ENCODE peak calls at places on chromosomes 13 and 19, in five cellular contexts. P is neuronal stem cell, E is H9, U is H1, V is trophoblast cell. H is an unnamed sample.

GRCh38 chr13:38914070-38914469 is 76.6 kb downstream of the STOML3 start:
- DNase-seq in P (no peak), E (no peak), U (no peak), V (no peak), H (no peak)

GRCh38 chr19:3556978-3557460 is 367 bp downstream of the MFSD12 start:
- DNase-seq in P (no peak), E (peak; percentile 33), U (no peak), V (peak; percentile 60), H (peak; percentile 68)

GRCh38 chr19:13574933-13575332 is 68.7 kb upstream of the CACNA1A start:
- DNase-seq in P (no peak), E (peak; percentile 45), U (no peak), V (no peak), H (no peak)

GRCh38 chr13:32837973-32838940 is 178.0 kb upstream of the KL start:
- DNase-seq in P (no peak), E (no peak), U (no peak), V (no peak), H (no peak)

GRCh38 chr19:47445937-47446402 is 25.7 kb downstream of the SLC8A2 start:
- DNase-seq in P (no peak), E (peak; percentile 75), U (no peak), V (no peak), H (peak; percentile 44)

GRCh38 chr13:30373727-30374126 is 48.6 kb upstream of the UBE2L5 start:
- DNase-seq in P (no peak), E (no peak), U (no peak), V (no peak), H (no peak)

GRCh38 chr13:74316531-74316930 is 182.3 kb upstream of the KLF12 start:
- DNase-seq in P (no peak), E (no peak), U (no peak), V (no peak), H (peak; percentile 11)

GRCh38 chr19:12789098-12789903 is 2.0 kb upstream of the JUNB start:
- DNase-seq in P (no peak), E (no peak), U (no peak), V (no peak), H (peak; percentile 67)

GRCh38 chr19:8526345-8527062 is 12.5 kb upstream of the ZNF414 start:
- DNase-seq in P (peak; percentile 92), E (peak; percentile 94), U (peak; percentile 54), V (peak; percentile 89), H (peak; percentile 95)

GRCh38 chr13:59700281-59700680 is 463.4 kb downstream of the DIAPH3 start:
- DNase-seq in P (no peak), E (no peak), U (no peak), V (no peak), H (no peak)

GRCh38 chr19:1183543-1184172 is 9.6 kb upstream of the SBNO2 start:
- DNase-seq in P (no peak), E (peak; percentile 70), U (no peak), V (peak; percentile 99), H (peak; percentile 74)

GRCh38 chr19:10120538-10121198 is 969 bp upstream of the EIF3G start:
- DNase-seq in P (no peak), E (no peak), U (no peak), V (peak; percentile 57), H (peak; percentile 77)

DNA sequence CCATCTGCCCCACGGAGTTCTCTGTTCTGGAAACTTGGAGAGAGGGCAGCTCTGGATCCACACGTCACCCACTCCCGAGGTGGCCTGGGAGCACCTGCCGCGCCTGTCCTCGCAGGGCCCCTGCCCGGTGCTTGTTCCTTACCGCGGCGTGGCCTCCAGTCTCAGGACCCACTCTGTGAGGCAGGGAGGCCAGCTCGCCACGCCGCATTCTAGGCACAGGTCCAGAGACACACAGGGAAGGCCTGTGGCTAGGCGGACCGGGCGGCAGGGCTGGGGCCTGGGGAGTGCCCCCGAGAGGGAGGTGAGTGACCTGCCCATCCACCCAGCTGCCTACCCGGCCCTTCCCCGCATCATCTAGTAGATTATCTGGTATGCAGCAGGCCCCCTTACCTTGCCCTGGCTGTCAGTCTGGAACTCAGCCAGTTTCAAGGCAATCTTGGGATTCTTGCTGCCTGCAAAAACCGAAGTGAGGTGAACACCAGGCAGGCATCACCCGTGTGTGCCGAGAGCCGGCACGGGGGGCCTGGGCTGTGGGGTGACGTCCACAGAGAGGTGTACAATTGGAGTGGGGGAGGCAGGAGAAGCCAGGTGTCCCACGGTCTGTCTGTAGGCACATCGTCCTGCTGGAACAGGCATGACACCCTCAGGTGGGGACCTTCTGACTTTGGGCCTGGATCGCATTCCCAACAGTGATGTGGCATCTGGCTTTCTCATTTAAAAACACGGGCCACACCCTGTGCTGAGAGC is 23.6 kb downstream of the DPP9 start:
- DNase-seq in P (no peak), E (no peak), U (no peak), V (no peak), H (no peak)
- H3K4me2 ChIP-seq in P (no peak overlapping the region), E (no peak overlapping the region), U (no peak overlapping the region), V (no peak overlapping the region), H (no peak overlapping the region)

GRCh38 chr13:77333521-77334083 is 6.7 kb upstream of the MYCBP2 start:
- DNase-seq in P (no peak), E (no peak), U (no peak), V (no peak), H (no peak)

GRCh38 chr13:77330009-77330471 is 3.1 kb upstream of the MYCBP2 start:
- DNase-seq in P (no peak), E (no peak), U (no peak), V (no peak), H (no peak)

GRCh38 chr13:77328819-77329132 is 1.9 kb upstream of the MYCBP2 start:
- DNase-seq in P (no peak), E (no peak), U (no peak), V (no peak), H (no peak)

GRCh38 chr13:77329133-77330008 is 2.5 kb upstream of the MYCBP2 start:
- DNase-seq in P (peak; percentile 91), E (peak; percentile 80), U (peak; percentile 46), V (peak; percentile 96), H (peak; percentile 98)

DNA sequence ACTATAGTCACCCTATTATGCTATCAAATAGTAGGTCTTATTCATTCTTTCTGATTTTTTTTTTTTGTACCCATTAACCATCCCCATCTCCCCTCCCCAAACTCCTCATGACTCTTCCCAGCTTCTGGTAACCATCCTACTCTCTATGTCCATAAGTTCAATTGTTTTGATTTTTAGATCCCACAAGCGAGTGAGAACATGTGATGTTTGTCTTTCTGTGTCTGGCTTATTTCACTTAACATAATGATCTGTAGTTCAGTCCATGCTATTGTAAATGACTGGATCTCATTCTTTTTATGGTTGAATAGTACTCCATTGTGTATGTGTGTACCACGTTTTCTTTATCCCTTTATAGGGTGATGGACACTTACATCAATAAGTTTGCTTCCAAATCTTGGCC is 4.5 kb upstream of the MYCBP2 start:
- DNase-seq in P (no peak), E (no peak), U (no peak), V (no peak), H (no peak)
- H2BK12ac ChIP-seq in P (no peak overlapping the region), E (no peak overlapping the region), U (no peak overlapping the region), V (no peak overlapping the region), H (no peak overlapping the region)

GRCh38 chr13:112992931-112993700 is 24.1 kb downstream of the MCF2L start:
- DNase-seq in P (no peak), E (no peak), U (no peak), V (no peak), H (no peak)

GRCh38 chr13:112994084-112994780 is 25.2 kb downstream of the MCF2L start:
- DNase-seq in P (no peak), E (no peak), U (no peak), V (peak; percentile 40), H (no peak)

GRCh38 chr13:112987625-112988024 is 18.6 kb downstream of the MCF2L start:
- DNase-seq in P (no peak), E (no peak), U (no peak), V (no peak), H (no peak)

GRCh38 chr13:112991611-112992010 is 22.6 kb downstream of the MCF2L start:
- DNase-seq in P (no peak), E (no peak), U (no peak), V (no peak), H (no peak)

DNA sequence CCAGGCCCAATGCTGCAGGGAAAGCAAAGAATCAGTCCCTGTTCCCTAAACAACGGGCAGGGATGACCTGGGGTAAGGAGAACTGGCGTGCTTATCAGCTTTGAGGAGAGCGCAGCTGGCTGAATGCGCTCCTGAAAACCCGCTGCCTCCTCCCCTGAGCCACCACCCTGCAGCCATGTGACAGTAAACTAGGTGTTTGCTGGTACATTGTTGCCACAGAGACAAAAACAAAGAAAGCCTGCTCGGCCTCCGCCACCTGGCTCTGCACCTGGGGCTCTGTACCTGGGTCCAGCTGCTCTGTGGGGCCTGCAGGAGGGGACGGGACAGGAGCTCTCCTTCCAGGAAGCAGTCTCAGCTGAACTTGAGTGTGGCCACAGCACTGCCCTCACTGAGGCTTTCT is 21.8 kb downstream of the MCF2L start:
- DNase-seq in P (no peak), E (peak; percentile 79), U (no peak), V (peak; percentile 96), H (no peak)
- H3K4me2 ChIP-seq in P (no peak overlapping the region), E (no peak overlapping the region), U (no peak overlapping the region), V (no peak overlapping the region), H (no peak overlapping the region)

GRCh38 chr13:66114127-66114526 is 1116.0 kb downstream of the PCDH9 start:
- DNase-seq in P (no peak), E (no peak), U (no peak), V (no peak), H (no peak)
- H2BK12ac ChIP-seq in P (no peak overlapping the region), E (no peak overlapping the region), U (no peak overlapping the region), V (no peak overlapping the region), H (no peak overlapping the region)

DNA sequence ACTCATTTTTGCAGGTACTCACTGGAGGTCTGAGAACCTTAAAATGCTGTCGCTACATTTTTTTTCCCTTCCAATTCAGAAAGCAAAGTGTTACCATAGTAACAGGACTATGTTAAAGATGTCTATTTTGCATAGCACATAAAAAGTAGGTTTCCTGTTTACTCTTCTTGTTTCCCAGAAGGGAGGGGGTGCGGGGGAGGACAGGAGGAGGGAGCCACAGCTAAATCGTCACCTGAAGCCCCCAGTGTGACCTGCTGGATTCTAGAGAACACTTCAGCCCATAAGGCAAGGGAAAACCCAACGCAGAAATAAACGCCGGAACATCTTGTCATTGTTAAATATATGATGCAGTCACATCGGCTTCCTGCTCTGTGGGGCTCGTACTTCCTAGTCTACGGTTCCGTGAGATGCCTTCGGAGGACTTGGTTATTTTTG is 44.6 kb downstream of the EFNB2 start:
- DNase-seq in P (no peak), E (no peak), U (no peak), V (no peak), H (no peak)
- H3K4me2 ChIP-seq in P (no peak overlapping the region), E (no peak overlapping the region), U (no peak overlapping the region), V (no peak overlapping the region), H (no peak overlapping the region)

GRCh38 chr13:44452418-44452817 is 78.8 kb downstream of the SERP2 start:
- DNase-seq in P (no peak), E (no peak), U (no peak), V (no peak), H (no peak)
- H2BK12ac ChIP-seq in P (no peak overlapping the region), E (no peak overlapping the region), U (no peak overlapping the region), V (no peak overlapping the region), H (no peak overlapping the region)

DNA sequence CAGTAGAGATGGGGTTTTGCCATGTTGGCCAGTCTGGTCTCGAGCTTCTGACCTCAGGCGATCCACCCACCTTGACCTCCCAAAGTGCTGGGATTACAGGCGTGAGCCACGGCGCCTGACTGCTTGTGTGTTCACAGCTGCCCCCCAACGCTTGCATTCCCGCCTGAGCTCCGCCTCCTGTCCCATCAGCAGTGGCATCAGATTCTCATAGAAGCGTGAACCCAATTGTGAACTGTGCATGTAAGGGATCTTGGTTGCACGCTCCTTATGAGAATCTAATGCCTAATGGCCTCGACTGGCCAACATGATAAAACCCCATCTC is 75.9 kb downstream of the GADD45B start:
- DNase-seq in P (no peak), E (no peak), U (no peak), V (no peak), H (no peak)
- H3K4me2 ChIP-seq in P (no peak overlapping the region), E (no peak overlapping the region), U (no peak overlapping the region), V (no peak overlapping the region), H (no peak overlapping the region)

GRCh38 chr13:67147257-67148218 is 82.6 kb downstream of the PCDH9 start:
- DNase-seq in P (no peak), E (no peak), U (no peak), V (no peak), H (peak; percentile 65)
- H2BK12ac ChIP-seq in P (no peak overlapping the region), E (no peak overlapping the region), U (no peak overlapping the region), V (no peak overlapping the region), H (no peak overlapping the region)

H was measured in mesenchymal stem cell.